ENCODE peak calls at places on chromosomes 4 and X, in seven cellular contexts. G, Q, H, P, M, L and A are unnamed samples.

GRCh38 chr4:13920111-13920875 is 292.8 kb upstream of the BOD1L1 start:
- DNase-seq in P (no peak), M (no peak), Q (no peak), G (no peak), H (no peak), L (no peak), A (no peak)

GRCh38 chrX:74272230-74272629 is 31.8 kb upstream of the ZCCHC13 start:
- DNase-seq in H (no peak), M (no peak), L (no peak), G (no peak), Q (no peak), P (no peak), A (no peak)

GRCh38 chr4:118814054-118814453 is 21.9 kb downstream of the SEC24D start:
- DNase-seq in Q (no peak), H (no peak), L (no peak), M (no peak), P (no peak), G (no peak), A (no peak)

GRCh38 chr4:54553001-54553400 is 104.8 kb upstream of the KIT start:
- DNase-seq in H (no peak), P (no peak), L (no peak), G (no peak), Q (no peak), M (no peak), A (no peak)

GRCh38 chr4:3065551-3065950 is 8.8 kb downstream of the HTT-AS start:
- DNase-seq in M (no peak), P (no peak), Q (no peak), L (no peak), G (no peak), H (no peak), A (no peak)

GRCh38 chr4:106671711-106672110 is 303.1 kb upstream of the GIMD1 start:
- DNase-seq in L (no peak), G (no peak), M (no peak), H (no peak), P (no peak), Q (no peak), A (no peak)

GRCh38 chr4:966266-967112 is 6.9 kb downstream of the DGKQ start:
- DNase-seq in L (no peak), P (peak), M (no peak), G (peak), Q (no peak), H (no peak), A (no peak)

GRCh38 chrX:50483283-50483682 is 12.7 kb upstream of the DGKK start:
- DNase-seq in H (no peak), M (no peak), G (no peak), Q (no peak), L (no peak), P (no peak), A (no peak)

DNA sequence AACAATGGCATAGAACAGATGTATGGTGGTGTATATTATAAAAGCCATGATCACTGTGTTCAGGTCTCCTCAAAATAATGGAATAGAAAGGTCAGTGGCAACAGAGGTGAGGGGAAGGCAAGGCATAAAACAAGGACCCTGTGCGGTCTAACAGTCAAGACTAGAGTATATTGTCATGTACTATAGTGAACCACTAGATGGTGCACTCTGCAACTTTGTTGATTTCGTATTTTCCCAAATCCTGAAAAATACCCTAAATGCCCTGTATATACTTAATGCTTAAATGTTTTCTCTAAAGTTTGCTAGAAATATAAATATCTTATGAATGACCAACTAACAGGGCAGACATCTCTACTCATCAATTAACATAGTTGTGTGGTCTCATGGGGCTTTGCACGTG is 453.0 kb downstream of the PCDH11X start:
- DNase-seq in Q (no peak), P (no peak), H (no peak), L (no peak), G (no peak), M (peak), A (no peak)
- TF ChIP-seq CTCF in Q (peak), P (no peak), H (peak), L (no peak), G (peak), M (peak), A (peak)

GRCh38 chr4:158259955-158260575 is 49.8 kb downstream of the TMEM144 start:
- DNase-seq in Q (no peak), P (no peak), M (no peak), H (no peak), G (no peak), L (no peak), A (no peak)
- TF ChIP-seq CTCF in Q (no peak), P (peak), M (peak), H (peak), G (peak), L (peak), A (no peak)

GRCh38 chr4:172232966-172233365 is 419.8 kb downstream of the GALNTL6 start:
- DNase-seq in G (peak), L (no peak), H (no peak), P (no peak), Q (no peak), M (peak), A (no peak)
- TF ChIP-seq CTCF in G (no peak), L (no peak), H (no peak), P (no peak), Q (no peak), M (no peak), A (no peak)

GRCh38 chr4:76767983-76768382 is 130.0 kb downstream of the SOWAHB start:
- DNase-seq in P (no peak), H (no peak), G (no peak), Q (no peak), L (no peak), M (no peak), A (no peak)

GRCh38 chr4:76772498-76773106 is 125.3 kb downstream of the SOWAHB start:
- DNase-seq in H (no peak), G (no peak), Q (no peak), M (no peak), P (no peak), L (no peak), A (no peak)
- TF ChIP-seq CTCF in H (no peak), G (no peak), Q (no peak), M (no peak), P (no peak), L (no peak), A (no peak)